ENCODE peak calls at places on chromosomes 11 and 22, in nine cellular contexts. F is endothelial cell; R is WTC11; M is activated naive CD8-positive, alpha-beta T cell treated with anti-CD3 and anti-CD28 coated beads, Interleukin-2, amount 50 U/mL, for 24 hours; Y is A549; U is stimulated activated CD4-positive, alpha-beta T cell treated with anti-CD3 and anti-CD28 coated beads, Interleukin-12 subunit alpha, Interleukin-12 subunit beta, amount 100 ng/mL, for 4 hours; V is GF-D8; L is amniotic stem cell; Z is fibroblast of pulmonary artery. K is an unnamed sample.
A peak's percentile ranks its signal among the peaks of the same experiment; 100 is the strongest.

GRCh38 chr11:67651976-67652895 is 1.7 kb upstream of the ACY3 start:
- DNase-seq in F (no peak), R (no peak), M (no peak), Y (no peak), U (no peak), V (no peak), L (no peak), Z (no peak), K (no peak)

GRCh38 chr11:68313574-68314202 is 1.3 kb downstream of the LRP5 start:
- DNase-seq in F (no peak), R (no peak), M (no peak), Y (no peak), U (no peak), V (no peak), L (no peak), Z (no peak), K (peak; percentile 45)

GRCh38 chr22:43795320-43795719 is 16.8 kb downstream of the EFCAB6 start:
- DNase-seq in F (no peak), R (no peak), M (no peak), Y (no peak), U (no peak), V (no peak), L (no peak), Z (no peak), K (no peak)

GRCh38 chr22:27456696-27457503 is 344.7 kb downstream of the MN1 start:
- DNase-seq in F (no peak), R (no peak), M (no peak), Y (peak; percentile 44), U (no peak), V (no peak), L (peak; percentile 80), Z (peak; percentile 83), K (no peak)

GRCh38 chr11:118263694-118264567 is at the start of gene MPZL2:
- DNase-seq in F (peak; percentile 15), R (peak; percentile 42), M (peak; percentile 49), Y (no peak), U (peak; percentile 15), V (no peak), L (no peak), Z (no peak), K (no peak)

GRCh38 chr22:19429950-19430889 is 1.3 kb downstream of the HIRA start:
- DNase-seq in F (no peak), R (no peak), M (peak; percentile 40), Y (no peak), U (peak; percentile 26), V (peak; percentile 51), L (no peak), Z (peak; percentile 71), K (no peak)

GRCh38 chr11:75031224-75031753 is 42.6 kb downstream of the NEU3 start:
- DNase-seq in F (no peak), R (no peak), M (no peak), Y (no peak), U (no peak), V (no peak), L (peak; percentile 10), Z (peak; percentile 89), K (no peak)

GRCh38 chr22:19291218-19291579 is 320 bp downstream of the CLTCL1 start:
- DNase-seq in F (peak; percentile 49), R (peak; percentile 46), M (peak; percentile 34), Y (no peak), U (peak; percentile 28), V (no peak), L (no peak), Z (peak; percentile 21), K (peak; percentile 8)

GRCh38 chr11:117096973-117097566 is 1.2 kb downstream of the SIK3 start:
- DNase-seq in F (no peak), R (no peak), M (peak; percentile 5), Y (no peak), U (no peak), V (peak; percentile 74), L (no peak), Z (no peak), K (peak; percentile 21)

GRCh38 chr11:61059260-61059752 is 43.0 kb upstream of the CD5 start:
- DNase-seq in F (no peak), R (no peak), M (no peak), Y (no peak), U (no peak), V (no peak), L (no peak), Z (no peak), K (no peak)

GRCh38 chr22:22673628-22674027 is 29.2 kb downstream of the GGTLC2 start:
- DNase-seq in F (no peak), R (no peak), M (no peak), Y (no peak), U (no peak), V (no peak), L (no peak), Z (no peak), K (no peak)

GRCh38 chr22:49869855-49870712 is 16.4 kb downstream of the ZBED4 start:
- DNase-seq in F (no peak), R (no peak), M (no peak), Y (no peak), U (no peak), V (no peak), L (no peak), Z (no peak), K (no peak)

GRCh38 chr11:92628401-92629292 is 340.8 kb upstream of the MTNR1B start:
- DNase-seq in F (no peak), R (no peak), M (no peak), Y (no peak), U (no peak), V (no peak), L (no peak), Z (no peak), K (no peak)

GRCh38 chr11:2665747-2666710 is 33.8 kb downstream of the KCNQ1OT1 start:
- DNase-seq in F (no peak), R (no peak), M (no peak), Y (no peak), U (no peak), V (no peak), L (no peak), Z (no peak), K (no peak)

GRCh38 chr22:45640291-45640940 is 31.2 kb upstream of the ATXN10 start:
- DNase-seq in F (no peak), R (no peak), M (no peak), Y (no peak), U (no peak), V (no peak), L (no peak), Z (no peak), K (no peak)

GRCh38 chr11:61281581-61282250 is 13.4 kb downstream of the VWCE start:
- DNase-seq in F (peak; percentile 82), R (peak; percentile 91), M (peak; percentile 60), Y (peak; percentile 65), U (peak; percentile 20), V (no peak), L (no peak), Z (peak; percentile 40), K (no peak)

K was measured in NCI-H524.